ENCODE peak calls at places on chromosomes 1 and 21, in six cellular contexts. M is HCT116, V is GM23338, N is Panc1, P is K562, S is SK-N-SH. T is an unnamed sample.

GRCh38 chr1:24191860-24192259 is 4.8 kb upstream of the IFNLR1 start:
- DNase-seq in M (no peak), V (no peak), N (peak; percentile 25), P (peak; percentile 46), S (no peak), T (peak; percentile 77)

GRCh38 chr1:223684488-223684792 is 18.9 kb upstream of the CAPN8 start:
- DNase-seq in M (no peak), V (no peak), N (no peak), P (no peak), S (no peak), T (no peak)

GRCh38 chr1:62381831-62382505 is 54.9 kb upstream of the USP1 start:
- DNase-seq in M (no peak), V (no peak), N (no peak), P (no peak), S (no peak), T (no peak)

GRCh38 chr1:1422465-1423244 is 1.6 kb upstream of the ANKRD65 start:
- DNase-seq in M (no peak), V (peak; percentile 87), N (no peak), P (no peak), S (no peak), T (no peak)

GRCh38 chr1:245577396-245578157 is 422.8 kb downstream of the KIF26B start:
- DNase-seq in M (no peak), V (no peak), N (no peak), P (no peak), S (no peak), T (no peak)

GRCh38 chr1:216140650-216141547 is 282.3 kb downstream of the USH2A start:
- DNase-seq in M (no peak), V (no peak), N (no peak), P (no peak), S (no peak), T (no peak)

GRCh38 chr1:10650591-10651216 is 145.7 kb downstream of the CASZ1 start:
- DNase-seq in M (no peak), V (no peak), N (no peak), P (no peak), S (no peak), T (no peak)

GRCh38 chr1:150362721-150363425 is 1.1 kb upstream of the RPRD2 start:
- DNase-seq in M (no peak), V (peak; percentile 13), N (no peak), P (no peak), S (peak; percentile 16), T (no peak)

GRCh38 chr21:44572959-44573583 is 458 bp upstream of the KRTAP10-4 start:
- DNase-seq in M (no peak), V (no peak), N (no peak), P (peak; percentile 10), S (no peak), T (no peak)

GRCh38 chr1:23756676-23757075 is 13.4 kb downstream of the ELOA start:
- DNase-seq in M (no peak), V (no peak), N (no peak), P (no peak), S (no peak), T (no peak)

GRCh38 chr1:119713039-119713537 is 1.4 kb downstream of the PHGDH start:
- DNase-seq in M (no peak), V (no peak), N (no peak), P (no peak), S (peak; percentile 38), T (no peak)

GRCh38 chr1:202643397-202644218 is 66.6 kb downstream of the SYT2 start:
- DNase-seq in M (no peak), V (peak; percentile 72), N (no peak), P (no peak), S (peak; percentile 70), T (no peak)
- TF ChIP-seq REST in M (no peak), V (peak; percentile 27), N (no peak), P (no peak), S (no peak), T (no peak)

DNA sequence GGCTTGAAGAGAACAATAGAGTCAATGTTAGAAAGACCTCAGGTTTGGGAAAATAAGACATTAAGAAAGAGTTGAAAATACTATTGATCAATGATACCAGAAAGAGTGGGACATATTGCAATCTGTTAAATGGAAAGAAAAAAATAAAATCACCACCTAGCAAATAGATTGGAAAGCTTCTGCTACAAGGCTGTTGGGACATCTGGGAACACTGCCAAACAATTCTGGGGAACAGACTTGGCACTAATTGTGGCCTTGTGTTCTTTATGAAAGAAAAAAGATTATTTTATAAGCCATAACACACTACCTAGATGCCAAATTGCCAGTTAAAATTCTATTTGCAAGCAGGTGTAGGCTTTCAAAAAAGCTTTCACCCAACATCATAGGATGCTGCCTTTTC is 137.8 kb downstream of the TSEN15 start:
- DNase-seq in M (no peak), V (no peak), N (no peak), P (no peak), S (peak; percentile 24), T (no peak)
- TF ChIP-seq REST in M (no peak), V (no peak), N (no peak), P (no peak), S (no peak), T (no peak)

GRCh38 chr1:175005085-175005783 is 5.5 kb downstream of the CACYBP start:
- DNase-seq in M (no peak), V (no peak), N (no peak), P (no peak), S (no peak), T (no peak)
- TF ChIP-seq REST in M (no peak), V (no peak), N (no peak), P (no peak), S (no peak), T (no peak)

GRCh38 chr1:19643113-19643512 is 998 bp upstream of the NBL1 start:
- DNase-seq in M (peak; percentile 79), V (no peak), N (no peak), P (no peak), S (peak; percentile 41), T (peak; percentile 85)
- TF ChIP-seq REST in M (no peak), V (no peak), N (no peak), P (no peak), S (no peak), T (no peak)

DNA sequence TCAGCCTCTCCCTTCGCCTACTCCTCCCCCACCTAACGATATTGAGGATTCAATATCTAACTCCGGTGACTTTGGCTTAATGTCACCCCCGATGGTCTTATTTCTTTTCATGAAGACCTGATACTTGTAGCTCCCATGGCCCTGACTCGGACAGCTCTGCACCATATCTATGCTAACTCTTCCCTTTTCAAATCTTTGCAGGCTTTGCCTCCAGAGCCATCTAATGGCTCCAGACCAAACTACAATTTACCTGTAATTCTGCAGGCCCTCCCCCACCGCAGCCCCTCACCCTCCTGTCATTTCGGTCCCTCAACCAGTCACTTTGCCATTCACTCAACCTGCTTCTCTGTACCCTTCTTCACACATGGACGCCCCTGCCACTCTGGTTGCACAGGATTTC is 7.9 kb upstream of the GSTM5 start:
- DNase-seq in M (no peak), V (peak; percentile 55), N (no peak), P (peak; percentile 7), S (no peak), T (no peak)
- TF ChIP-seq REST in M (no peak), V (no peak), N (no peak), P (no peak), S (no peak), T (no peak)

DNA sequence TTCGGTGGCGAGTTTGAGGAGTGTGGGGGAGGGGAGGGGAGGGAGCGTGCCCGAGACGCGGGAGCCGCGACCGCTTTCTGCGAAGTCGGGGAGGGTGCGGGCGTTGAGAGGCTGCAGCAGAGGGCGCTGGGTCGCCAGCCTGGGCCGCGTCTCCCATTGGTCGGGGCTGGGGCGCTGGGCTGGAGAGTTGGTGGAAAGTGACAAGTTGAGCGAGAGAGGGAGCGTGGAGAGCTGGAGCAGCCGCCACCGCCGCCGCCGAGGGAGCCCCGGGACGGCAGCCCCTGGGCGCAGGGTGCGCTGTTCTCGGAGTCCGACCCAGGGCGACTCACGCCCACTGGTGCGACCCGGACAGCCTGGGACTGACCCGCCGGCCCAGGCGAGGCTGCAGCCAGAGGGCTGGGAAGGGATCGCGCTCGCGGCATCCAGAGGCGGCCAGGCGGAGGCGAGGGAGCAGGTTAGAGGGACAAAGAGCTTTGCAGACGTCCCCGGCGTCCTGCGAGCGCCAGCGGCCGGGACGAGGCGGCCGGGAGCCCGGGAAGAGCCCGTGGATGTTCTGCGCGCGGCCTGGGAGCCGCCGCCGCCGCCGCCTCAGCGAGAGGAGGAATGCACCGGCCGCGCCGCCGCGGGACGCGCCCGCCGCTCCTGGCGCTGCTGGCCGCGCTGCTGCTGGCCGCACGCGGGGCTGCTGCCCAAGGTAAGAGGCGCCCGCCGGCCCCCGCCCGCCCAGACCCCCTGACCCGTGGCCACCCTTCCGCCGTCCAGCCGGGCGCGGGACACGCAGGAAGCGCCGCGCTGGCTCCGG is at the start of gene ROR1:
- DNase-seq in M (peak; percentile 72), V (peak; percentile 96), N (peak; percentile 66), P (peak; percentile 18), S (peak; percentile 95), T (peak; percentile 89)
- TF ChIP-seq REST in M (no peak), V (no peak), N (no peak), P (no peak), S (no peak), T (no peak)

GRCh38 chr1:60223370-60223652 is 149.7 kb upstream of the C1orf87 start:
- DNase-seq in M (no peak), V (no peak), N (no peak), P (no peak), S (no peak), T (no peak)

GRCh38 chr1:60228253-60228594 is 154.7 kb upstream of the C1orf87 start:
- DNase-seq in M (no peak), V (no peak), N (no peak), P (no peak), S (no peak), T (no peak)

GRCh38 chr1:60222492-60223369 is 149.2 kb upstream of the C1orf87 start:
- DNase-seq in M (no peak), V (no peak), N (no peak), P (no peak), S (peak; percentile 35), T (no peak)

DNA sequence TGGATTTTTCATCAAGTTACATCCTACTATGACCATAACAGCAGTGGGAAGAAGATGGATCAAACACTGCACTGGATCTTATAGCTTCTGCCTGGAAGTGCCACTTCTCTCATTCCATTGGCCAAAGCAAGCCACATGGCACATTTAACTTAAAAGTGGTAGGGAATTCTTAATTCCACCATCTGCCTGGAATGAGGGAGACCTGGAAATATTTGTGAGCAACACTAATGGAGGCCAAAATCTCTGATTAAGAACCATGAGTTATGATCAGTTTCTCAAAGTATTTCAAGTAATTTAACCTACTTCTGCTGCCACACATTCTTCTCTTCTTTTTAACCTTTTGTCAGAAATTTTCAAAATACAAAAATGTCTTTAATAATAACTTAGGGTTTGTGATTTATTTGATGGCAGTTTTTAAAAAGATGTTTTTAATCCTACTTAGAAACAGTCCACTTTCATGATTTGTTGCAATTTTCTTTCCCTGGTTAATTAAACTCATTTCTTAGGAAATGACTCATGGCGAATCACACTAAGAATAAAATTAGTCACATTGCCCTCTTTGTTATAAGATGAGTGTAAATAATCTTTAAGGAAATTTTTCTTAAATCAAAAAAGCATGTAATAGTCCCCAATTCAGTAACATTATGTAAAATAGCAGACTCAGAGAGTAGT is 154.1 kb upstream of the C1orf87 start:
- DNase-seq in M (peak; percentile 7), V (no peak), N (no peak), P (no peak), S (no peak), T (no peak)
- TF ChIP-seq REST in M (no peak), V (no peak), N (no peak), P (no peak), S (no peak), T (no peak)

GRCh38 chr1:171911506-171911905 is 70.2 kb downstream of the DNM3 start:
- DNase-seq in M (no peak), V (peak; percentile 82), N (no peak), P (peak; percentile 11), S (no peak), T (no peak)
- TF ChIP-seq REST in M (peak; percentile 62), V (peak; percentile 87), N (peak; percentile 77), P (peak; percentile 75), S (peak; percentile 90), T (peak; percentile 88)

T was measured in A549.